ENCODE peak calls at places on chromosomes 4 and X, in four cellular contexts. R is HepG2, H is H1, S is HCT116. O is an unnamed sample.
A peak's percentile ranks its signal among the peaks of the same experiment; 100 is the strongest.

GRCh38 chr4:55896622-55897021 is 43.2 kb downstream of the EXOC1 start:
- DNase-seq in R (no peak), H (no peak), S (no peak), O (no peak)

GRCh38 chr4:106809083-106809482 is 227.0 kb downstream of the DKK2 start:
- DNase-seq in R (peak; percentile 19), H (no peak), S (peak; percentile 26), O (no peak)

GRCh38 chr4:138910201-138910913 is 105.2 kb upstream of the NOCT start:
- DNase-seq in R (no peak), H (no peak), S (no peak), O (no peak)

GRCh38 chr4:37389967-37390580 is 145.5 kb downstream of the NWD2 start:
- DNase-seq in R (peak; percentile 48), H (no peak), S (peak; percentile 48), O (no peak)

GRCh38 chr4:55854132-55854531 is 684 bp downstream of the EXOC1 start:
- DNase-seq in R (no peak), H (no peak), S (no peak), O (no peak)

GRCh38 chr4:152935138-152935537 is 985 bp upstream of the FHDC1 start:
- DNase-seq in R (no peak), H (no peak), S (peak; percentile 16), O (no peak)

GRCh38 chrX:13077168-13077567 is 32.7 kb upstream of the FAM9C start:
- DNase-seq in R (no peak), H (no peak), S (no peak), O (no peak)

GRCh38 chr4:124753941-124754581 is 41.5 kb upstream of the ANKRD50 start:
- DNase-seq in R (peak; percentile 6), H (no peak), S (no peak), O (no peak)

GRCh38 chrX:3728454-3728853 is 15.0 kb upstream of the PRKX start:
- DNase-seq in R (no peak), H (no peak), S (no peak), O (no peak)

GRCh38 chrX:3134316-3134715 is 93.0 kb downstream of the ARSF start:
- DNase-seq in R (no peak), H (no peak), S (no peak), O (no peak)

GRCh38 chrX:41921492-41922124 is 1.7 kb downstream of the CASK start:
- DNase-seq in R (peak; percentile 37), H (no peak), S (no peak), O (no peak)

GRCh38 chr4:94507708-94508107 is 56.0 kb downstream of the PDLIM5 start:
- DNase-seq in R (peak; percentile 23), H (no peak), S (peak; percentile 82), O (no peak)

GRCh38 chr4:146545102-146545501 is 23.4 kb upstream of the SLC10A7 start:
- DNase-seq in R (peak; percentile 27), H (no peak), S (no peak), O (no peak)

GRCh38 chrX:29215251-29215650 is 628.0 kb downstream of the IL1RAPL1 start:
- DNase-seq in R (no peak), H (no peak), S (no peak), O (no peak)

GRCh38 chr4:165927366-165927765 is 54.3 kb downstream of the TLL1 start:
- DNase-seq in R (no peak), H (no peak), S (no peak), O (no peak)

GRCh38 chr4:165927815-165928214 is 54.8 kb downstream of the TLL1 start:
- DNase-seq in R (no peak), H (no peak), S (no peak), O (no peak)

GRCh38 chr4:165921546-165921945 is 48.5 kb downstream of the TLL1 start:
- DNase-seq in R (no peak), H (no peak), S (no peak), O (no peak)

GRCh38 chr4:165926307-165926706 is 53.3 kb downstream of the TLL1 start:
- DNase-seq in R (no peak), H (no peak), S (no peak), O (no peak)

GRCh38 chr4:165922747-165923146 is 49.7 kb downstream of the TLL1 start:
- DNase-seq in R (no peak), H (no peak), S (no peak), O (no peak)
- TF ChIP-seq CTCF in R (no peak), H (no peak), S (no peak), O (no peak)

GRCh38 chr4:53902786-53903185 is 161.6 kb downstream of the CHIC2 start:
- DNase-seq in R (no peak), H (no peak), S (no peak), O (no peak)

GRCh38 chr4:53899544-53900274 is 164.7 kb downstream of the CHIC2 start:
- DNase-seq in R (no peak), H (no peak), S (no peak), O (no peak)

GRCh38 chr4:53905281-53905934 is 159.0 kb downstream of the CHIC2 start:
- DNase-seq in R (peak; percentile 31), H (no peak), S (no peak), O (no peak)

GRCh38 chr4:53895137-53895536 is 169.3 kb downstream of the CHIC2 start:
- DNase-seq in R (no peak), H (no peak), S (no peak), O (no peak)

DNA sequence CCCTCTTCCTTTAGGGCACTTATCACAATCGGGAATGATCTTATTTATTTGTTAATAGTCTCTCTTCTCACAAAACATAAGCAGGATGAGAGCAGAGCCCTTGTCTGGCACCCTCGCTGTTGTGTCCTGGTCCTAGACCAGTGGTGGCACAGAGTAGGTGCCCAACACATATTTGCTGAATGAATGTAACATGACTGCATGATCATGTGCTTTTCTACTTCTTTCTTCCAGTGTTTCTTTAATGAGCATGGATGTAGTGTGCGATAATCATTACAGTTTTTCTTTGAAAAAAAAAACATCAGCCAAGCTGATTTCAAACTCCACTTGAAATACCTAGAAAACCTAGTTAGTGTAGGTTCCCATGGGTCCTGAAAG is 164.1 kb downstream of the CHIC2 start:
- DNase-seq in R (no peak), H (no peak), S (no peak), O (no peak)
- TF ChIP-seq POLR2AphosphoS5 in R (no peak), H (no peak), S (no peak), O (no peak)

DNA sequence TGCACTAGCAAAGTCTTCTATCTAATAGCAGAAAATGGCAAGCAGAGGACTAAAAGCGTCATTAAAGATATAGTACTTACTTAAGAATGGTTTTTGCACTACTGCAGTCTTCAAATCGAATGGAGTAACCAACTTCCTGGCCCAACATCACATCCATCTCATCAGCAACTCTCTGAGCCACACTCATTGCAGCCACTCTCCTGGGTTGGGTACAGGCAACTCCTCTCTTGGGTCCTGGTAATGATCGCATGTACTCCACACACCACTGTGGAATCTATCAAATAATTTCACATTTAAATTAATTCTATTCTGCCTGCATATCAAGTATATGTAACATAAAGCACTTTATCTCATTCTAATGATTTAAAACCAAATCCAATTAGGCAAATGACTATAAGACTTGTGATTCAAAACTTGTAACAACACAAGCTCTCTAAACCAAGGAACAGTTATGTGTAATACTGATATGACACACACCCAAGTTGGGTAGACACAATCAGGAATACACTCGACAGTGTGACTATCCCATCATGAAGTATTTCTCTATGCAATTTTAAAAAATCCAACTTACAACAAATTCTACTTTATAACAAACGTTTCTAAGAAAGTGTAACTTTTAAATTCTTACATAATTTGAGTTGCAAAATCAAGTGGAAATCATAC is 13.6 kb downstream of the DHX15 start:
- DNase-seq in R (no peak), H (no peak), S (no peak), O (no peak)
- H3K36me3 ChIP-seq in R (peaks cover 11% of the 10 kb centered on the region), H (peaks cover 8% of the 10 kb centered on the region), S (peaks cover 35% of the 10 kb centered on the region), O (peaks cover 5% of the 10 kb centered on the region)

GRCh38 chr4:158895797-158896442 is 127.1 kb downstream of the FNIP2 start:
- DNase-seq in R (no peak), H (no peak), S (no peak), O (no peak)
- TF ChIP-seq CTCF in R (peak; percentile 25), H (peak; percentile 42), S (peak; percentile 22), O (no peak)